ENCODE peak calls at places on chromosomes 2 and 18, in five cellular contexts. D, W, T, B and F are unnamed samples.

GRCh38 chr18:59500765-59501164 is 141.7 kb upstream of the LMAN1 start:
- DNase-seq in D (no peak), W (no peak), T (no peak), B (no peak), F (no peak)

GRCh38 chr2:27123302-27124150 is at the start of gene ABHD1:
- DNase-seq in D (no peak), W (no peak), T (peak), B (peak), F (peak)

GRCh38 chr2:168884990-168885389 is 5.2 kb downstream of the SPC25 start:
- DNase-seq in D (no peak), W (no peak), T (no peak), B (no peak), F (no peak)

GRCh38 chr18:58221060-58221725 is 177.2 kb downstream of the NEDD4L start:
- DNase-seq in D (no peak), W (peak), T (peak), B (no peak), F (no peak)

GRCh38 chr2:169980001-169980400 is 152.7 kb downstream of the UBR3 start:
- DNase-seq in D (no peak), W (peak), T (no peak), B (no peak), F (no peak)

GRCh38 chr2:228675042-228675441 is 493.6 kb upstream of the SPHKAP start:
- DNase-seq in D (no peak), W (peak), T (no peak), B (no peak), F (no peak)

GRCh38 chr18:12851709-12852108 is 32.3 kb downstream of the PTPN2 start:
- DNase-seq in D (no peak), W (no peak), T (no peak), B (no peak), F (no peak)

GRCh38 chr2:127770973-127771735 is 39.8 kb downstream of the WDR33 start:
- DNase-seq in D (no peak), W (peak), T (no peak), B (no peak), F (no peak)

GRCh38 chr2:727071-727470 is 49.9 kb upstream of the TMEM18 start:
- DNase-seq in D (no peak), W (no peak), T (no peak), B (no peak), F (no peak)

GRCh38 chr2:65562890-65563289 is 130.5 kb upstream of the SPRED2 start:
- DNase-seq in D (no peak), W (no peak), T (no peak), B (no peak), F (no peak)

GRCh38 chr2:217892560-217892959 is 110.2 kb downstream of the TNS1 start:
- DNase-seq in D (no peak), W (no peak), T (no peak), B (no peak), F (no peak)

GRCh38 chr2:71072492-71072891 is 4.0 kb downstream of the NAGK start:
- DNase-seq in D (no peak), W (no peak), T (no peak), B (no peak), F (no peak)

GRCh38 chr18:46723856-46724415 is 32.9 kb downstream of the ST8SIA5 start:
- DNase-seq in D (no peak), W (no peak), T (no peak), B (no peak), F (no peak)

GRCh38 chr18:21656402-21656801 is 44.3 kb downstream of the SNRPD1 start:
- DNase-seq in D (no peak), W (peak), T (no peak), B (no peak), F (no peak)

GRCh38 chr2:227503433-227504406 is 31.8 kb downstream of the AGFG1 start:
- DNase-seq in D (no peak), W (peak), T (peak), B (no peak), F (no peak)

GRCh38 chr18:49846718-49847470 is 33.6 kb upstream of the ACAA2 start:
- DNase-seq in D (no peak), W (no peak), T (no peak), B (no peak), F (no peak)

GRCh38 chr2:134127496-134127895 is 126.4 kb upstream of the MGAT5 start:
- DNase-seq in D (no peak), W (no peak), T (no peak), B (no peak), F (no peak)